ENCODE peak calls at places on chromosomes 13 and 19, in nine cellular contexts. P is Caco-2, H is IMR-90, M is activated B cell treated with CpG ODN at 0.5 μM for 24 hours, V is NCI-H1105 treated with DMSO at 0.1 percent for 48 hours, U is fibroblast of mammary gland, Y is epithelial cell of proximal tubule, N is amniotic epithelial cell, R is posterior cingulate gyrus. G is an unnamed sample.

GRCh38 chr19:33235996-33236350 is 10.3 kb upstream of the SLC7A10 start:
- DNase-seq in P (no peak), H (no peak), M (no peak), V (no peak), U (no peak), Y (no peak), N (no peak), R (peak; percentile 24), G (no peak)

GRCh38 chr13:50127726-50128291 is 112.6 kb downstream of the KCNRG start:
- DNase-seq in P (no peak), H (no peak), M (no peak), V (no peak), U (no peak), Y (no peak), N (no peak), R (no peak), G (no peak)

GRCh38 chr19:893775-894090 is 449 bp downstream of the RNU6-9 start:
- DNase-seq in P (no peak), H (no peak), M (no peak), V (no peak), U (no peak), Y (no peak), N (no peak), R (no peak), G (no peak)

GRCh38 chr19:14248578-14249011 is 42.6 kb upstream of the ADGRL1 start:
- DNase-seq in P (peak; percentile 48), H (no peak), M (peak; percentile 32), V (peak; percentile 89), U (peak; percentile 9), Y (no peak), N (peak; percentile 69), R (peak; percentile 70), G (peak; percentile 47)

GRCh38 chr13:77533875-77534788 is 1.4 kb upstream of the SCEL start:
- DNase-seq in P (no peak), H (no peak), M (no peak), V (no peak), U (peak; percentile 26), Y (no peak), N (no peak), R (no peak), G (no peak)

GRCh38 chr19:46216612-46217011 is 12.9 kb upstream of the IGFL1 start:
- DNase-seq in P (no peak), H (no peak), M (no peak), V (no peak), U (no peak), Y (no peak), N (no peak), R (no peak), G (no peak)

GRCh38 chr13:39656325-39656677 is 839 bp downstream of the COG6 start:
- DNase-seq in P (no peak), H (peak; percentile 5), M (no peak), V (no peak), U (no peak), Y (no peak), N (peak; percentile 10), R (no peak), G (no peak)

GRCh38 chr13:47726394-47726793 is 274.7 kb downstream of the SUCLA2 start:
- DNase-seq in P (no peak), H (no peak), M (no peak), V (no peak), U (no peak), Y (no peak), N (no peak), R (no peak), G (no peak)

GRCh38 chr19:55062735-55063491 is at the start of gene RDH13:
- DNase-seq in P (peak; percentile 98), H (peak; percentile 96), M (peak; percentile 94), V (peak; percentile 95), U (peak; percentile 96), Y (peak; percentile 49), N (peak; percentile 91), R (peak; percentile 90), G (peak; percentile 66)

GRCh38 chr13:43686557-43686956 is 100.2 kb downstream of the ENOX1 start:
- DNase-seq in P (peak; percentile 41), H (peak; percentile 93), M (no peak), V (no peak), U (peak; percentile 98), Y (peak; percentile 88), N (peak; percentile 91), R (no peak), G (no peak)

GRCh38 chr19:54390942-54391577 is 24.2 kb upstream of the TTYH1 start:
- DNase-seq in P (peak; percentile 65), H (peak; percentile 60), M (peak; percentile 41), V (peak; percentile 70), U (peak; percentile 67), Y (no peak), N (peak; percentile 47), R (no peak), G (no peak)

GRCh38 chr13:75637101-75637774 is 1.1 kb downstream of the LMO7 start:
- DNase-seq in P (no peak), H (no peak), M (no peak), V (no peak), U (peak; percentile 37), Y (no peak), N (no peak), R (no peak), G (no peak)

GRCh38 chr13:34459856-34460255 is 482.2 kb upstream of the NBEA start:
- DNase-seq in P (no peak), H (no peak), M (no peak), V (no peak), U (no peak), Y (no peak), N (no peak), R (no peak), G (no peak)

GRCh38 chr19:5312058-5312457 is 28.6 kb downstream of the PTPRS start:
- DNase-seq in P (no peak), H (no peak), M (no peak), V (no peak), U (no peak), Y (no peak), N (no peak), R (no peak), G (no peak)

GRCh38 chr13:112995395-112996091 is 26.5 kb downstream of the MCF2L start:
- DNase-seq in P (no peak), H (no peak), M (no peak), V (no peak), U (no peak), Y (no peak), N (no peak), R (no peak), G (no peak)

GRCh38 chr19:51372649-51373504 is at the start of gene NKG7:
- DNase-seq in P (no peak), H (no peak), M (no peak), V (no peak), U (no peak), Y (no peak), N (no peak), R (no peak), G (no peak)

GRCh38 chr13:97436845-97437244 is 2.9 kb downstream of the RAP2A start:
- DNase-seq in P (no peak), H (no peak), M (no peak), V (no peak), U (no peak), Y (no peak), N (no peak), R (no peak), G (no peak)

GRCh38 chr19:45428385-45429231 is 4.9 kb upstream of the ERCC1 start:
- DNase-seq in P (no peak), H (peak; percentile 59), M (no peak), V (no peak), U (peak; percentile 41), Y (no peak), N (no peak), R (no peak), G (no peak)

GRCh38 chr13:80574113-80574512 is 233.2 kb upstream of the SPRY2 start:
- DNase-seq in P (no peak), H (no peak), M (no peak), V (peak; percentile 21), U (peak; percentile 20), Y (no peak), N (no peak), R (no peak), G (no peak)

GRCh38 chr13:77516342-77516789 is 19.1 kb upstream of the SCEL start:
- DNase-seq in P (no peak), H (peak; percentile 44), M (no peak), V (no peak), U (peak; percentile 81), Y (peak; percentile 80), N (no peak), R (no peak), G (no peak)

GRCh38 chr13:110382229-110382628 is 75.1 kb downstream of the COL4A2 start:
- DNase-seq in P (no peak), H (peak; percentile 92), M (no peak), V (no peak), U (peak; percentile 95), Y (peak; percentile 72), N (peak; percentile 90), R (no peak), G (no peak)

GRCh38 chr19:35755160-35755549 is 1.7 kb downstream of the HSPB6 start:
- DNase-seq in P (no peak), H (no peak), M (no peak), V (no peak), U (no peak), Y (no peak), N (no peak), R (no peak), G (no peak)

GRCh38 chr19:41376241-41376997 is at the start of gene TMEM91:
- DNase-seq in P (no peak), H (no peak), M (no peak), V (peak; percentile 23), U (peak; percentile 41), Y (no peak), N (peak; percentile 51), R (no peak), G (no peak)

GRCh38 chr19:31770220-31770619 is 421.0 kb upstream of the TSHZ3 start:
- DNase-seq in P (no peak), H (no peak), M (no peak), V (no peak), U (no peak), Y (no peak), N (no peak), R (no peak), G (no peak)

GRCh38 chr19:51921949-51922348 is 5.3 kb upstream of the ZNF613 start:
- DNase-seq in P (no peak), H (no peak), M (no peak), V (no peak), U (no peak), Y (no peak), N (no peak), R (no peak), G (no peak)

GRCh38 chr19:34365463-34366401 is 736 bp downstream of the GPI start:
- DNase-seq in P (no peak), H (peak; percentile 32), M (no peak), V (peak; percentile 8), U (peak; percentile 45), Y (no peak), N (peak; percentile 19), R (peak; percentile 60), G (no peak)

GRCh38 chr13:61170791-61171330 is 244.8 kb downstream of the PCDH20 start:
- DNase-seq in P (no peak), H (no peak), M (no peak), V (peak; percentile 80), U (no peak), Y (peak; percentile 16), N (no peak), R (peak; percentile 28), G (peak; percentile 16)

GRCh38 chr13:111963031-111963430 is 103.9 kb upstream of the SOX1 start:
- DNase-seq in P (no peak), H (no peak), M (no peak), V (no peak), U (no peak), Y (no peak), N (no peak), R (no peak), G (no peak)

G was measured in hypothalamus.